ENCODE peak calls at places on chromosomes 1 and 21, in five cellular contexts. K, P, J, C and B are unnamed samples.

GRCh38 chr21:34885125-34885524 is 164.0 kb downstream of the RUNX1 start:
- DNase-seq in C (no peak), J (no peak), K (no peak), P (no peak), B (no peak)

GRCh38 chr1:99728494-99729235 is 37.8 kb downstream of the FRRS1 start:
- DNase-seq in C (no peak), J (no peak), K (no peak), P (peak; percentile 82), B (peak; percentile 41)

GRCh38 chr1:41618066-41618825 is 133.8 kb upstream of the EDN2 start:
- DNase-seq in C (no peak), J (no peak), K (no peak), P (peak; percentile 54), B (no peak)

GRCh38 chr21:33025106-33025470 is 647 bp upstream of the OLIG2 start:
- DNase-seq in K (no peak), C (peak; percentile 23), P (no peak), J (no peak), B (no peak)

GRCh38 chr1:150159550-150159949 is 9.8 kb downstream of the PLEKHO1 start:
- DNase-seq in P (no peak), K (no peak), J (no peak), C (no peak), B (no peak)

GRCh38 chr21:41100826-41101550 is 67.0 kb upstream of the BACE2 start:
- DNase-seq in C (no peak), K (no peak), J (no peak), P (no peak), B (no peak)

GRCh38 chr1:208086116-208086515 is 158.1 kb downstream of the PLXNA2 start:
- DNase-seq in J (no peak), K (no peak), C (no peak), P (peak; percentile 21), B (no peak)

GRCh38 chr1:40032240-40032891 is 8.2 kb upstream of the CAP1 start:
- DNase-seq in J (peak; percentile 33), C (peak; percentile 55), K (no peak), P (peak; percentile 83), B (peak; percentile 35)

GRCh38 chr1:46401964-46402626 is 8.0 kb downstream of the FAAH start:
- DNase-seq in P (peak; percentile 94), K (no peak), C (no peak), J (no peak), B (peak; percentile 43)

GRCh38 chr1:39799770-39800470 is 11.3 kb upstream of the BMP8B start:
- DNase-seq in K (peak; percentile 40), C (peak; percentile 78), J (peak; percentile 65), P (peak; percentile 87), B (peak; percentile 39)

GRCh38 chr1:226100436-226101347 is 38.2 kb downstream of the H3-3A start:
- DNase-seq in P (peak; percentile 75), K (no peak), J (peak; percentile 31), C (peak; percentile 59), B (no peak)

GRCh38 chr1:19825298-19825697 is 10.2 kb upstream of the RNF186 start:
- DNase-seq in K (no peak), P (no peak), J (no peak), C (no peak), B (no peak)

GRCh38 chr1:208081972-208082371 is 162.2 kb downstream of the PLXNA2 start:
- DNase-seq in J (no peak), P (no peak), C (no peak), K (no peak), B (no peak)

GRCh38 chr1:20233394-20233793 is 47.1 kb upstream of the PLA2G2C start:
- DNase-seq in J (no peak), C (no peak), P (peak; percentile 46), K (no peak), B (peak; percentile 21)

GRCh38 chr1:91450260-91450659 is 45.6 kb upstream of the HFM1 start:
- DNase-seq in K (no peak), P (peak; percentile 21), J (no peak), C (no peak), B (no peak)

GRCh38 chr1:65431111-65431705 is 10.7 kb downstream of the LEPR start:
- DNase-seq in J (no peak), K (no peak), C (no peak), P (peak; percentile 78), B (no peak)

GRCh38 chr1:181033799-181034391 is at the start of gene MR1:
- DNase-seq in J (no peak), K (no peak), P (peak; percentile 93), C (no peak), B (peak; percentile 81)

GRCh38 chr21:33360281-33360680 is 35.5 kb downstream of the IFNAR1 start:
- DNase-seq in C (no peak), K (no peak), P (peak; percentile 78), J (no peak), B (no peak)

GRCh38 chr1:160127865-160128523 is 12.4 kb downstream of the ATP1A2 start:
- DNase-seq in C (no peak), J (no peak), P (peak; percentile 56), K (no peak), B (no peak)

GRCh38 chr1:232426801-232427200 is 203.1 kb downstream of the SIPA1L2 start:
- DNase-seq in P (peak; percentile 21), C (no peak), J (no peak), K (no peak), B (no peak)

GRCh38 chr1:240515505-240515904 is 96.5 kb downstream of the GREM2 start:
- DNase-seq in C (no peak), K (no peak), J (no peak), P (peak; percentile 43), B (no peak)

GRCh38 chr1:20521960-20522861 is 14.3 kb upstream of the MUL1 start:
- DNase-seq in K (peak; percentile 18), P (peak; percentile 83), C (peak; percentile 79), J (peak; percentile 53), B (peak; percentile 81)

GRCh38 chr1:70093250-70093975 is 112.0 kb downstream of the LRRC40 start:
- DNase-seq in C (no peak), P (no peak), J (no peak), K (no peak), B (no peak)